ENCODE peak calls at places on chromosomes 12 and 14, in eight cellular contexts. E, G, Y, U, H, V, W and I are unnamed samples.

GRCh38 chr12:108332791-108333382 is 6.2 kb downstream of the CMKLR1 start:
- DNase-seq in G (peak), U (no peak), E (no peak), Y (peak), V (no peak), W (peak), H (no peak), I (peak)

GRCh38 chr12:123141615-123142517 is 9.0 kb downstream of the PITPNM2 start:
- DNase-seq in W (peak), G (peak), E (no peak), Y (no peak), H (no peak), V (peak), U (no peak), I (peak)

GRCh38 chr14:100691395-100692025 is 35.2 kb upstream of the DLK1 start:
- DNase-seq in W (no peak), G (no peak), H (peak), E (no peak), U (peak), Y (no peak), V (no peak), I (no peak)

GRCh38 chr14:76917759-76918175 is 91.6 kb downstream of the LRRC74A start:
- DNase-seq in U (peak), V (no peak), E (no peak), Y (peak), W (peak), H (peak), G (peak), I (no peak)

GRCh38 chr12:4353785-4354208 is 25.7 kb downstream of the FGF23 start:
- DNase-seq in H (peak), G (no peak), V (no peak), U (peak), W (no peak), Y (no peak), E (peak), I (no peak)

GRCh38 chr14:92108345-92109254 is 2.2 kb upstream of the ATXN3 start:
- DNase-seq in W (no peak), H (no peak), U (no peak), Y (no peak), V (no peak), G (no peak), E (no peak), I (no peak)

GRCh38 chr14:104104006-104104901 is 18.8 kb downstream of the ASPG start:
- DNase-seq in E (no peak), Y (peak), U (no peak), G (peak), V (no peak), H (no peak), W (no peak), I (no peak)

GRCh38 chr12:79655036-79655435 is 35.7 kb downstream of the PAWR start:
- DNase-seq in E (no peak), W (no peak), G (no peak), V (no peak), H (no peak), Y (no peak), U (peak), I (no peak)

GRCh38 chr12:6927379-6927991 is at the start of gene ATN1:
- DNase-seq in E (no peak), W (peak), H (peak), Y (peak), G (peak), U (peak), V (peak), I (peak)